ENCODE peak calls at places on chromosomes 6 and 20, in six cellular contexts. One of them, this sample, is unnamed.

GRCh38 chr20:49548371-49548947 is 19.5 kb downstream of the PTGIS start:
- DNase-seq in stomach: no peak
- DNase-seq in psoas muscle: no peak
- DNase-seq in natural killer cell: no peak
- DNase-seq in upper lobe of right lung: no peak
- DNase-seq in Peyer's patch: no peak
- DNase-seq in this sample: no peak

GRCh38 chr6:110181131-110182027 is 1.2 kb downstream of the CDC40 start:
- DNase-seq in psoas muscle: no peak
- DNase-seq in natural killer cell: no peak
- DNase-seq in upper lobe of right lung: no peak
- DNase-seq in stomach: no peak
- DNase-seq in Peyer's patch: no peak
- DNase-seq in this sample: no peak

GRCh38 chr6:53244958-53245357 is 96.3 kb upstream of the GCM1 start:
- DNase-seq in upper lobe of right lung: no peak
- DNase-seq in stomach: no peak
- DNase-seq in natural killer cell: no peak
- DNase-seq in psoas muscle: no peak
- DNase-seq in Peyer's patch: peak
- DNase-seq in this sample: no peak

GRCh38 chr20:62064788-62065668 is 653 bp downstream of the TAF4 start:
- DNase-seq in Peyer's patch: no peak
- DNase-seq in psoas muscle: peak
- DNase-seq in stomach: peak
- DNase-seq in natural killer cell: no peak
- DNase-seq in upper lobe of right lung: peak
- DNase-seq in this sample: no peak

GRCh38 chr6:133959667-133960368 is 6.8 kb downstream of the TBPL1 start:
- DNase-seq in natural killer cell: no peak
- DNase-seq in psoas muscle: no peak
- DNase-seq in upper lobe of right lung: no peak
- DNase-seq in Peyer's patch: no peak
- DNase-seq in stomach: no peak
- DNase-seq in this sample: no peak

GRCh38 chr20:44435630-44436335 is 39.9 kb upstream of the TTPAL start:
- DNase-seq in Peyer's patch: peak
- DNase-seq in natural killer cell: no peak
- DNase-seq in stomach: no peak
- DNase-seq in psoas muscle: no peak
- DNase-seq in upper lobe of right lung: no peak
- DNase-seq in this sample: no peak

GRCh38 chr6:89862281-89862680 is 32.0 kb upstream of the GJA10 start:
- DNase-seq in psoas muscle: no peak
- DNase-seq in natural killer cell: no peak
- DNase-seq in upper lobe of right lung: no peak
- DNase-seq in stomach: no peak
- DNase-seq in Peyer's patch: no peak
- DNase-seq in this sample: no peak

GRCh38 chr20:18831830-18832229 is 18.2 kb downstream of the SCP2D1 start:
- DNase-seq in natural killer cell: no peak
- DNase-seq in psoas muscle: no peak
- DNase-seq in Peyer's patch: no peak
- DNase-seq in upper lobe of right lung: no peak
- DNase-seq in stomach: no peak
- DNase-seq in this sample: peak

GRCh38 chr6:53822355-53823115 is 27.7 kb downstream of the LRRC1 start:
- DNase-seq in Peyer's patch: no peak
- DNase-seq in stomach: no peak
- DNase-seq in natural killer cell: no peak
- DNase-seq in psoas muscle: no peak
- DNase-seq in upper lobe of right lung: no peak
- DNase-seq in this sample: no peak

GRCh38 chr6:127199470-127199869 is 67.2 kb upstream of the RNF146 start:
- DNase-seq in psoas muscle: no peak
- DNase-seq in Peyer's patch: no peak
- DNase-seq in upper lobe of right lung: no peak
- DNase-seq in natural killer cell: no peak
- DNase-seq in stomach: no peak
- DNase-seq in this sample: no peak

GRCh38 chr6:1463751-1464397 is 74.5 kb downstream of the FOXF2 start:
- DNase-seq in natural killer cell: no peak
- DNase-seq in Peyer's patch: no peak
- DNase-seq in stomach: no peak
- DNase-seq in upper lobe of right lung: no peak
- DNase-seq in psoas muscle: no peak
- DNase-seq in this sample: no peak

GRCh38 chr20:16245879-16246278 is 327.4 kb downstream of the KIF16B start:
- DNase-seq in stomach: no peak
- DNase-seq in natural killer cell: no peak
- DNase-seq in upper lobe of right lung: no peak
- DNase-seq in Peyer's patch: no peak
- DNase-seq in psoas muscle: no peak
- DNase-seq in this sample: no peak

GRCh38 chr6:7910298-7910653 is 312 bp downstream of the TXNDC5 start:
- DNase-seq in natural killer cell: no peak
- DNase-seq in upper lobe of right lung: no peak
- DNase-seq in stomach: no peak
- DNase-seq in Peyer's patch: no peak
- DNase-seq in psoas muscle: no peak
- DNase-seq in this sample: no peak

GRCh38 chr6:52642381-52642780 is 28.5 kb upstream of the TMEM14A start:
- DNase-seq in psoas muscle: no peak
- DNase-seq in Peyer's patch: no peak
- DNase-seq in natural killer cell: no peak
- DNase-seq in upper lobe of right lung: no peak
- DNase-seq in stomach: no peak
- DNase-seq in this sample: no peak

GRCh38 chr20:38520261-38520660 is 47.6 kb downstream of the RALGAPB start:
- DNase-seq in upper lobe of right lung: no peak
- DNase-seq in stomach: no peak
- DNase-seq in natural killer cell: no peak
- DNase-seq in psoas muscle: no peak
- DNase-seq in Peyer's patch: no peak
- DNase-seq in this sample: no peak

GRCh38 chr20:14838663-14839650 is 501.5 kb upstream of the FLRT3 start:
- DNase-seq in upper lobe of right lung: no peak
- DNase-seq in natural killer cell: no peak
- DNase-seq in Peyer's patch: no peak
- DNase-seq in stomach: no peak
- DNase-seq in psoas muscle: no peak
- DNase-seq in this sample: peak

GRCh38 chr6:163507965-163508364 is 93.4 kb downstream of the QKI start:
- DNase-seq in stomach: no peak
- DNase-seq in natural killer cell: no peak
- DNase-seq in upper lobe of right lung: no peak
- DNase-seq in psoas muscle: no peak
- DNase-seq in Peyer's patch: no peak
- DNase-seq in this sample: no peak

GRCh38 chr20:6665621-6666345 is 101.7 kb upstream of the BMP2 start:
- DNase-seq in upper lobe of right lung: no peak
- DNase-seq in stomach: no peak
- DNase-seq in Peyer's patch: no peak
- DNase-seq in psoas muscle: no peak
- DNase-seq in natural killer cell: no peak
- DNase-seq in this sample: no peak

GRCh38 chr6:56549014-56549413 is 93.7 kb downstream of the DST start:
- DNase-seq in stomach: no peak
- DNase-seq in Peyer's patch: no peak
- DNase-seq in upper lobe of right lung: no peak
- DNase-seq in psoas muscle: no peak
- DNase-seq in natural killer cell: no peak
- DNase-seq in this sample: no peak
- TF ChIP-seq CTCF in stomach: peak
- TF ChIP-seq CTCF in Peyer's patch: no peak
- TF ChIP-seq CTCF in upper lobe of right lung: peak
- TF ChIP-seq CTCF in psoas muscle: no peak
- TF ChIP-seq CTCF in natural killer cell: no peak
- TF ChIP-seq CTCF in this sample: no peak

DNA sequence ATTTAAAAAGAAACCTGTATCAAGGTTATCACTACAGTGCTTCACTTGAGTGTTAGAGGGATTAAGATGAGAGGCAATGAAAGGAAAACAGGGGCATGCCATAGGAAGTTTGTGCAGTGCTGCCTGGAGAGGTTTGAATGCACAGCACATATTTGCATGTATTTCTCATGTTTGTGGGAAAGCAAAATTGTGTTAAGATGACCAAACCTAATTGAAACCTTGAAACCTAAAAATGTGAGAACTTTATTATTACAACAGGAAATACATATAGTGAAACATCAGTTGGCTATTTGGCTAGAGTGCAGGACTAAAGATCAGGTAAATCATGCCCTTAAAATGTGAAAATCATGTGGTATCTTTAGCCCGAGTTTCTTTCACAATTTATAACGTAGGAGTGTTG is 8.5 kb upstream of the TBXT start:
- DNase-seq in stomach: no peak
- DNase-seq in psoas muscle: no peak
- DNase-seq in upper lobe of right lung: no peak
- DNase-seq in natural killer cell: no peak
- DNase-seq in Peyer's patch: no peak
- DNase-seq in this sample: no peak
- TF ChIP-seq CTCF in stomach: no peak
- TF ChIP-seq CTCF in psoas muscle: no peak
- TF ChIP-seq CTCF in upper lobe of right lung: no peak
- TF ChIP-seq CTCF in natural killer cell: no peak
- TF ChIP-seq CTCF in Peyer's patch: no peak
- TF ChIP-seq CTCF in this sample: no peak

GRCh38 chr6:22349528-22349927 is 52.7 kb upstream of the PRL start:
- DNase-seq in upper lobe of right lung: no peak
- DNase-seq in natural killer cell: no peak
- DNase-seq in Peyer's patch: no peak
- DNase-seq in stomach: no peak
- DNase-seq in psoas muscle: no peak
- DNase-seq in this sample: no peak

GRCh38 chr6:22349051-22349450 is 52.2 kb upstream of the PRL start:
- DNase-seq in upper lobe of right lung: no peak
- DNase-seq in Peyer's patch: no peak
- DNase-seq in stomach: no peak
- DNase-seq in psoas muscle: no peak
- DNase-seq in natural killer cell: no peak
- DNase-seq in this sample: no peak

GRCh38 chr6:22343864-22344263 is 47.0 kb upstream of the PRL start:
- DNase-seq in upper lobe of right lung: no peak
- DNase-seq in natural killer cell: no peak
- DNase-seq in psoas muscle: no peak
- DNase-seq in Peyer's patch: no peak
- DNase-seq in stomach: no peak
- DNase-seq in this sample: peak
- TF ChIP-seq CTCF in upper lobe of right lung: no peak
- TF ChIP-seq CTCF in natural killer cell: no peak
- TF ChIP-seq CTCF in psoas muscle: no peak
- TF ChIP-seq CTCF in Peyer's patch: no peak
- TF ChIP-seq CTCF in stomach: no peak
- TF ChIP-seq CTCF in this sample: no peak

DNA sequence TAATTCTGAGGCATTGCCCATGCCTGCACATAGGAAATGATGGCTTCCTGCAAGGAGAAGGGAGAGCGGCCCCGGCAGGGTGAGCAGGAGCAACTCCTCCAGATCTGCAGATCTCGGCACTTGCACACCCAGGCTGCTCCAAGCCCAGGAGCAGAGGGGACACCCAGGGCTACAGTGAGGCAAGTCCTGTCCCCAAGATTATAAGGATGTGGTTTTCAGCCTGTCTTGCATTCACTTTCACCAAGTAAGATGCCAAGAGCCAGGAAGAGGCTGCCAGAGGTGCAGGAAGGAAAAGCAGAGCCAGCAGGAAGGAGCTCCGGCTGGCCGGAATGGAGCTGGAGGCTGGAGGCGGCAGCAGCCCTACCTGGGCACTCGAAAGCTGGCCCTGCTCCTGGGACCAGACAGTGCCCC is 177.4 kb upstream of the CST7 start:
- DNase-seq in Peyer's patch: peak
- DNase-seq in psoas muscle: no peak
- DNase-seq in natural killer cell: no peak
- DNase-seq in upper lobe of right lung: no peak
- DNase-seq in stomach: peak
- DNase-seq in this sample: no peak
- TF ChIP-seq CTCF in Peyer's patch: no peak
- TF ChIP-seq CTCF in psoas muscle: no peak
- TF ChIP-seq CTCF in natural killer cell: no peak
- TF ChIP-seq CTCF in upper lobe of right lung: no peak
- TF ChIP-seq CTCF in stomach: no peak
- TF ChIP-seq CTCF in this sample: no peak

GRCh38 chr6:109008951-109009760 is 85.5 kb downstream of the SESN1 start:
- DNase-seq in Peyer's patch: peak
- DNase-seq in natural killer cell: peak
- DNase-seq in upper lobe of right lung: peak
- DNase-seq in stomach: peak
- DNase-seq in psoas muscle: peak
- DNase-seq in this sample: peak
- TF ChIP-seq CTCF in Peyer's patch: peak
- TF ChIP-seq CTCF in natural killer cell: no peak
- TF ChIP-seq CTCF in upper lobe of right lung: peak
- TF ChIP-seq CTCF in stomach: no peak
- TF ChIP-seq CTCF in psoas muscle: peak
- TF ChIP-seq CTCF in this sample: no peak

DNA sequence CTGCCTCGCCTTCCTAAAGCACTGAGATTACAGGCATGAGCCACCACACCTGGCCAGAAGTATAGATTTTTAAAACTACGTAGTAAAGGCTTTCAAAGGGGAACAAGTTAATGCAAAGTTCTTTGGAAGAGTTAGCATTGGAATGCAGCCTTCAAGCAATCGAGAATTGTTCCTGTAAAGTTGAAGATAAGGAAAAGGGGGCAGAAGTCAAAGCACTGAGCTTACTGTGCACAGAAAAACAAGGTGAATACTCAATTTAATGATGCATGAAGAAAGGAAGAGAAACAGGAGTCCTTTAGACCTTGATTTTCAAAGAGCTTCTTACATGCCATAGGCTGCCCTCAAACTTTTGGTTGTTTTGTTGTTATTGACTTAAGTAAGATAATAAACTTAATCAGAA is 29.1 kb upstream of the LGSN start:
- DNase-seq in Peyer's patch: no peak
- DNase-seq in natural killer cell: no peak
- DNase-seq in upper lobe of right lung: no peak
- DNase-seq in psoas muscle: no peak
- DNase-seq in stomach: no peak
- DNase-seq in this sample: no peak
- TF ChIP-seq CTCF in Peyer's patch: no peak
- TF ChIP-seq CTCF in natural killer cell: no peak
- TF ChIP-seq CTCF in upper lobe of right lung: no peak
- TF ChIP-seq CTCF in psoas muscle: no peak
- TF ChIP-seq CTCF in stomach: no peak
- TF ChIP-seq CTCF in this sample: no peak